ENCODE peak calls at places on chromosomes 13 and 19, in nine cellular contexts. U is pancreas; R is right cardiac atrium; Y is CD4-positive, CD25-positive, alpha-beta regulatory T cell; B is astrocyte of the spinal cord; Z is lower lobe of right lung; T is astrocyte; X is neural progenitor cell; A is AG09309. O is an unnamed sample.

GRCh38 chr19:53519431-53519830 is 18.5 kb upstream of the ZNF331 start:
- DNase-seq in U (no peak), R (no peak), Y (no peak), B (no peak), Z (peak), T (no peak), X (no peak), A (no peak), O (no peak)

GRCh38 chr13:98897706-98898105 is 80.2 kb downstream of the DOCK9 start:
- DNase-seq in U (no peak), R (no peak), Y (no peak), B (no peak), Z (no peak), T (no peak), X (no peak), A (no peak), O (no peak)

GRCh38 chr13:111328111-111328802 is 7.8 kb downstream of the TEX29 start:
- DNase-seq in U (no peak), R (peak), Y (no peak), B (no peak), Z (no peak), T (no peak), X (no peak), A (no peak), O (no peak)

GRCh38 chr13:113777311-113778260 is 18.6 kb downstream of the TMEM255B start:
- DNase-seq in U (no peak), R (no peak), Y (no peak), B (peak), Z (no peak), T (no peak), X (peak), A (no peak), O (no peak)

GRCh38 chr13:103006706-103007426 is 59.4 kb downstream of the SLC10A2 start:
- DNase-seq in U (no peak), R (no peak), Y (no peak), B (no peak), Z (no peak), T (no peak), X (no peak), A (no peak), O (no peak)

GRCh38 chr19:47471733-47472457 is at the start of gene SLC8A2:
- DNase-seq in U (peak), R (peak), Y (peak), B (peak), Z (no peak), T (peak), X (peak), A (peak), O (peak)

GRCh38 chr19:36528921-36529518 is 949 bp upstream of the ZNF260 start:
- DNase-seq in U (no peak), R (no peak), Y (no peak), B (no peak), Z (no peak), T (no peak), X (peak), A (no peak), O (no peak)

GRCh38 chr19:40035996-40036395 is 20.0 kb downstream of the ZNF780B start:
- DNase-seq in U (no peak), R (no peak), Y (no peak), B (no peak), Z (no peak), T (peak), X (no peak), A (no peak), O (no peak)

GRCh38 chr19:55688422-55689218 is 13.6 kb downstream of the EPN1 start:
- DNase-seq in U (no peak), R (peak), Y (no peak), B (no peak), Z (peak), T (no peak), X (no peak), A (no peak), O (no peak)

GRCh38 chr19:58386166-58386575 is 898 bp upstream of the RPS5 start:
- DNase-seq in U (no peak), R (no peak), Y (no peak), B (no peak), Z (no peak), T (no peak), X (no peak), A (no peak), O (no peak)

GRCh38 chr13:51912511-51913225 is 50.9 kb downstream of the CCDC70 start:
- DNase-seq in U (no peak), R (no peak), Y (no peak), B (no peak), Z (no peak), T (no peak), X (no peak), A (no peak), O (no peak)

GRCh38 chr19:21568816-21569496 is 63.6 kb downstream of the ZNF429 start:
- DNase-seq in U (peak), R (peak), Y (peak), B (peak), Z (peak), T (peak), X (no peak), A (peak), O (no peak)

GRCh38 chr19:6219147-6219525 is 60.6 kb downstream of the MLLT1 start:
- DNase-seq in U (no peak), R (peak), Y (no peak), B (no peak), Z (no peak), T (no peak), X (no peak), A (no peak), O (no peak)

GRCh38 chr13:73618275-73618865 is 515.8 kb downstream of the KLF12 start:
- DNase-seq in U (peak), R (no peak), Y (no peak), B (no peak), Z (no peak), T (no peak), X (no peak), A (no peak), O (no peak)
- H3K4me3 ChIP-seq in U (peak), R (no peak), Y (no peak), B (no peak), Z (no peak), T (no peak), X (no peak), A (no peak), O (no peak)

GRCh38 chr13:50152224-50152623 is 137.0 kb downstream of the KCNRG start:
- DNase-seq in U (no peak), R (no peak), Y (no peak), B (peak), Z (no peak), T (no peak), X (no peak), A (no peak), O (no peak)
- H3K4me3 ChIP-seq in U (no peak), R (peak), Y (peak), B (no peak), Z (peak), T (no peak), X (no peak), A (no peak), O (no peak)

GRCh38 chr13:39450176-39450575 is 152.8 kb downstream of the LHFPL6 start:
- DNase-seq in U (no peak), R (no peak), Y (no peak), B (no peak), Z (no peak), T (no peak), X (no peak), A (no peak), O (no peak)

GRCh38 chr13:39452834-39453233 is 150.2 kb downstream of the LHFPL6 start:
- DNase-seq in U (no peak), R (no peak), Y (no peak), B (no peak), Z (no peak), T (no peak), X (no peak), A (no peak), O (no peak)

GRCh38 chr13:39451301-39451700 is 151.7 kb downstream of the LHFPL6 start:
- DNase-seq in U (no peak), R (no peak), Y (no peak), B (peak), Z (no peak), T (peak), X (no peak), A (no peak), O (no peak)

GRCh38 chr13:39451860-39452301 is 151.1 kb downstream of the LHFPL6 start:
- DNase-seq in U (peak), R (peak), Y (no peak), B (peak), Z (no peak), T (peak), X (no peak), A (no peak), O (peak)

GRCh38 chr13:39452412-39452811 is 150.6 kb downstream of the LHFPL6 start:
- DNase-seq in U (no peak), R (no peak), Y (no peak), B (peak), Z (no peak), T (peak), X (no peak), A (no peak), O (no peak)
- H3K4me3 ChIP-seq in U (no peak), R (no peak), Y (no peak), B (no peak), Z (no peak), T (no peak), X (no peak), A (no peak), O (no peak)

DNA sequence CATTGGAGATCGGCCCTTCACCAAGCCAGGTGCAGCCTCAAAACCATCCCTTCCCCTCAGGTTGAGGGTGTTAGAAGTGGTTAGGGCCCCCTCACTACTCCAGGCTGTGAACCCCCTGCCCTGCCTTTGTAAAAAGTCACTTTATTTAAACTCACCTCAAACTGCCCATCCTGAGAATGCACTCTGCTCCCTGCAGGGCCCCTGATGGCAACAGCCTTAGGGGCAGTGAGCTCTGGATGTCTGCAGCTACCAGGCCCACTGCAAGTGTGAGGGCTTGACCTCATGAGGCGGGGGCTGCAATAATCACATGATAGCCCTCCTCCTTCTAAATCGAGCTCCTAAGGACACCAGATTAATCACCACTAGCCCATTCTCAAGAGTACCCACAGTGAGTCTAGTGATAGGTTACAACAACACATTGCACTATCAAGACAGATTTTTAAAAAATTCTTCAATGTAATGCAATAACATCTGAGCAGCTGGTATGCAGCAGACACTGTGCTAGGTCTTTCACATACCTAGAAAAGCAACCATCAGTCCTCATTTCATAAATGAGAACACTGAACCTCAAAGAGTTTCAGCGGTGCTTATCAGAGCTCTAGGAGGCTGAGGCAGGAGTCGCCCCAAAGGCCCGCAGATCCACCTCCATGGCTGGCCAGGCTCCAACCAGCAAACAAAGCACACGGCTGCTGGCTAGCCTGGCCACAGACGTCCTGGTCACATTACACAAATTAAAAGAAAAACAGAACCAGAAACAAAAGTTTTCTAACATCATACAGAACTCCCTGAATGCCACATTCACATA is 26.0 kb downstream of the SLC7A1 start:
- DNase-seq in U (peak), R (no peak), Y (no peak), B (no peak), Z (no peak), T (no peak), X (no peak), A (no peak), O (no peak)
- H3K4me3 ChIP-seq in U (no peak), R (no peak), Y (no peak), B (no peak), Z (no peak), T (no peak), X (no peak), A (no peak), O (no peak)

GRCh38 chr13:101289764-101290163 is 126.5 kb downstream of the NALCN start:
- DNase-seq in U (peak), R (no peak), Y (no peak), B (peak), Z (no peak), T (peak), X (peak), A (no peak), O (no peak)
- H3K4me3 ChIP-seq in U (no peak), R (no peak), Y (no peak), B (no peak), Z (no peak), T (no peak), X (no peak), A (no peak), O (no peak)

DNA sequence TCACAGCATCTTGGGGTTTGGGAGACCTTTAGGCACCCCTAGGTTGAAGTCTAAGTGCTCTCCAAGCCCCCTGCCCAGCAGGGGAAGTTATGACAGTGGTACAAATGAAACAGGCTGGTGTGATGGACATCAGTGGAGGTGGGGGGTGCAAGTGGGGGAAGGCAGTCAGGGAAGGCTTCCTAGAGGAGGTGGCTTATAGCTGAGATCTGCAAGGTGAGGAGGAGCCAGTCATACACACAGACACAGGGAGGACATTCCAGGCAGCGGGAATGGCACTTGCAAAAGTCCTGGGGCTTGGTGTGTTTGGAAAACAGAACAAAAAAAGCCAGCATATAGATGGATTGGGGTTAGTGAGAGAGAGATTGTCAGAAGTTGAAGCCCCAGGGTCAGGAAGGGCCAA is 11.6 kb downstream of the HSH2D start:
- DNase-seq in U (no peak), R (no peak), Y (no peak), B (no peak), Z (no peak), T (no peak), X (no peak), A (no peak), O (no peak)
- H3K4me3 ChIP-seq in U (no peak), R (no peak), Y (no peak), B (no peak), Z (no peak), T (no peak), X (no peak), A (no peak), O (no peak)